ENCODE peak calls at places on chromosomes 7 and 10, in five cellular contexts. L is retina; G is stimulated activated CD4-positive, alpha-beta T cell treated with anti-CD3 and anti-CD28 coated beads, Interleukin-12 subunit alpha, Interleukin-12 subunit beta, amount 100 ng/mL, for 4 hours; Y is neural crest cell; K is fibroblast of lung. W is an unnamed sample.

GRCh38 chr7:130595986-130596385 is 72.6 kb downstream of the COPG2 start:
- DNase-seq in L (no peak), G (no peak), Y (no peak), K (no peak), W (no peak)

GRCh38 chr7:49878627-49879026 is 105.2 kb downstream of the VWC2 start:
- DNase-seq in L (no peak), G (no peak), Y (no peak), K (no peak), W (no peak)

GRCh38 chr7:98248156-98248555 is 3.9 kb downstream of the TECPR1 start:
- DNase-seq in L (no peak), G (no peak), Y (no peak), K (no peak), W (no peak)

GRCh38 chr7:27185708-27186449 is 847 bp upstream of the HOXA11 start:
- DNase-seq in L (peak), G (no peak), Y (no peak), K (no peak), W (no peak)

GRCh38 chr7:27165655-27166474 is 528 bp upstream of the HOXA9 start:
- DNase-seq in L (no peak), G (no peak), Y (no peak), K (no peak), W (no peak)

GRCh38 chr7:144489504-144489903 is 86.0 kb upstream of the NOBOX start:
- DNase-seq in L (no peak), G (no peak), Y (no peak), K (no peak), W (no peak)

GRCh38 chr7:46603780-46604725 is 683.0 kb upstream of the IGFBP3 start:
- DNase-seq in L (peak), G (no peak), Y (no peak), K (peak), W (no peak)

GRCh38 chr10:34254596-34254995 is 560.5 kb downstream of the PARD3 start:
- DNase-seq in L (no peak), G (no peak), Y (no peak), K (peak), W (no peak)

GRCh38 chr10:76942556-76943416 is 694.8 kb downstream of the KCNMA1 start:
- DNase-seq in L (no peak), G (no peak), Y (no peak), K (no peak), W (no peak)

GRCh38 chr10:78215645-78216044 is 182.0 kb downstream of the RPS24 start:
- DNase-seq in L (peak), G (no peak), Y (no peak), K (peak), W (no peak)

GRCh38 chr10:17035446-17035845 is 94.2 kb downstream of the CUBN start:
- DNase-seq in L (no peak), G (no peak), Y (no peak), K (no peak), W (no peak)

GRCh38 chr10:116925061-116925460 is 75.8 kb downstream of the ENO4 start:
- DNase-seq in L (no peak), G (no peak), Y (no peak), K (no peak), W (no peak)

GRCh38 chr7:40437498-40437897 is 302.7 kb downstream of the SUGCT start:
- DNase-seq in L (no peak), G (no peak), Y (no peak), K (peak), W (no peak)

GRCh38 chr10:62153191-62153590 is 115.5 kb downstream of the RTKN2 start:
- DNase-seq in L (no peak), G (no peak), Y (no peak), K (peak), W (no peak)

GRCh38 chr10:51629969-51630617 is 69.3 kb downstream of the CSTF2T start:
- DNase-seq in L (no peak), G (no peak), Y (no peak), K (peak), W (no peak)

GRCh38 chr7:78368781-78369180 is 570.2 kb downstream of the PHTF2 start:
- DNase-seq in L (no peak), G (no peak), Y (no peak), K (no peak), W (no peak)

W was measured in esophagus squamous epithelium.